ENCODE peak calls at places on chromosomes 2 and 18, in four cellular contexts. U, P, L and J are unnamed samples.

GRCh38 chr2:68458962-68459361 is 8.1 kb downstream of the FBXO48 start:
- DNase-seq in U (no peak), P (no peak), L (no peak), J (no peak)

GRCh38 chr2:232402518-232402917 is 4.1 kb upstream of the ALPG start:
- DNase-seq in U (no peak), P (no peak), L (no peak), J (no peak)

GRCh38 chr18:9827856-9828793 is 57.6 kb upstream of the TXNDC2 start:
- DNase-seq in U (no peak), P (no peak), L (peak; percentile 39), J (no peak)

GRCh38 chr2:43318791-43319190 is 92.4 kb upstream of the ZFP36L2 start:
- DNase-seq in U (no peak), P (no peak), L (no peak), J (no peak)

GRCh38 chr2:190859347-190860297 is 21.0 kb upstream of the GLS start:
- DNase-seq in U (no peak), P (no peak), L (no peak), J (no peak)

GRCh38 chr2:194556639-194557038 is 1100.4 kb upstream of the SLC39A10 start:
- DNase-seq in U (no peak), P (no peak), L (peak; percentile 7), J (no peak)

GRCh38 chr2:149661844-149662243 is 74.3 kb upstream of the MMADHC start:
- DNase-seq in U (no peak), P (no peak), L (no peak), J (no peak)

GRCh38 chr2:230410861-230411464 is 5.0 kb upstream of the SP100 start:
- DNase-seq in U (no peak), P (peak; percentile 32), L (no peak), J (no peak)

GRCh38 chr2:55364189-55365055 is 55.2 kb downstream of the CCDC88A start:
- DNase-seq in U (no peak), P (no peak), L (peak; percentile 98), J (peak; percentile 98)

GRCh38 chr2:26268184-26268583 is 23.4 kb downstream of the HADHB start:
- DNase-seq in U (no peak), P (no peak), L (peak; percentile 42), J (no peak)

GRCh38 chr18:715626-716025 is 3.2 kb upstream of the ENOSF1 start:
- DNase-seq in U (no peak), P (no peak), L (no peak), J (no peak)

GRCh38 chr2:208466133-208466919 is 59.7 kb downstream of the PTH2R start:
- DNase-seq in U (peak; percentile 6), P (no peak), L (peak; percentile 75), J (no peak)

GRCh38 chr2:31764169-31764568 is 183.4 kb upstream of the SRD5A2 start:
- DNase-seq in U (no peak), P (no peak), L (peak; percentile 5), J (no peak)

GRCh38 chr2:121860033-121860810 is 104.8 kb downstream of the TSN start:
- DNase-seq in U (no peak), P (no peak), L (peak; percentile 25), J (no peak)

GRCh38 chr18:2188258-2188657 is 383.0 kb downstream of the METTL4 start:
- DNase-seq in U (no peak), P (no peak), L (no peak), J (no peak)

GRCh38 chr18:48441405-48441881 is 32.3 kb upstream of the ZBTB7C start:
- DNase-seq in U (no peak), P (no peak), L (no peak), J (no peak)